ENCODE peak calls at places on chromosomes 7 and 10, in seven cellular contexts. U is Peyer's patch; K is epithelial cell of esophagus; R is adrenal gland; M is endodermal cell; G is cardiac muscle cell; L is CD8-positive, alpha-beta memory T cell. H is an unnamed sample.

GRCh38 chr7:111920329-111920728 is 285.9 kb downstream of the DOCK4 start:
- DNase-seq in U (no peak), K (no peak), R (no peak), M (no peak), G (no peak), L (no peak), H (no peak)

GRCh38 chr7:41385996-41386395 is 316.9 kb downstream of the INHBA start:
- DNase-seq in U (no peak), K (peak; percentile 95), R (no peak), M (peak; percentile 62), G (no peak), L (no peak), H (peak; percentile 12)

GRCh38 chr10:59601985-59602384 is 107.7 kb downstream of the SLC16A9 start:
- DNase-seq in U (no peak), K (no peak), R (no peak), M (no peak), G (no peak), L (no peak), H (no peak)

GRCh38 chr7:2956526-2957368 is 86.9 kb downstream of the CARD11 start:
- DNase-seq in U (no peak), K (peak; percentile 95), R (peak; percentile 33), M (peak; percentile 38), G (peak; percentile 53), L (no peak), H (no peak)

GRCh38 chr7:48154792-48155413 is 16.4 kb upstream of the ABCA13 start:
- DNase-seq in U (peak; percentile 67), K (peak; percentile 61), R (peak; percentile 49), M (peak; percentile 75), G (peak; percentile 64), L (peak; percentile 25), H (peak; percentile 31)

GRCh38 chr7:132161231-132161915 is 414.9 kb downstream of the PLXNA4 start:
- DNase-seq in U (no peak), K (no peak), R (peak; percentile 22), M (no peak), G (peak; percentile 25), L (no peak), H (no peak)

GRCh38 chr10:33291053-33291592 is 43.3 kb downstream of the NRP1 start:
- DNase-seq in U (no peak), K (peak; percentile 81), R (no peak), M (no peak), G (peak; percentile 68), L (no peak), H (no peak)

GRCh38 chr7:80134536-80135305 is at the start of gene GNAI1:
- DNase-seq in U (peak; percentile 73), K (peak; percentile 98), R (peak; percentile 93), M (peak; percentile 93), G (peak; percentile 87), L (no peak), H (peak; percentile 93)

GRCh38 chr7:156577645-156578577 is 62.7 kb upstream of the RNF32 start:
- DNase-seq in U (no peak), K (no peak), R (no peak), M (no peak), G (no peak), L (no peak), H (no peak)

GRCh38 chr7:1532456-1533254 is 2.2 kb downstream of the MAFK start:
- DNase-seq in U (peak; percentile 87), K (peak; percentile 96), R (peak; percentile 84), M (peak; percentile 71), G (peak; percentile 86), L (peak; percentile 37), H (no peak)
- H3K4me3 ChIP-seq in U (peak overlapping the region; percentile 74), K (peak overlapping the region; percentile 65), R (no peak overlapping the region), M (no peak overlapping the region), G (no peak overlapping the region), L (peak overlapping the region; percentile 75), H (no peak overlapping the region)

DNA sequence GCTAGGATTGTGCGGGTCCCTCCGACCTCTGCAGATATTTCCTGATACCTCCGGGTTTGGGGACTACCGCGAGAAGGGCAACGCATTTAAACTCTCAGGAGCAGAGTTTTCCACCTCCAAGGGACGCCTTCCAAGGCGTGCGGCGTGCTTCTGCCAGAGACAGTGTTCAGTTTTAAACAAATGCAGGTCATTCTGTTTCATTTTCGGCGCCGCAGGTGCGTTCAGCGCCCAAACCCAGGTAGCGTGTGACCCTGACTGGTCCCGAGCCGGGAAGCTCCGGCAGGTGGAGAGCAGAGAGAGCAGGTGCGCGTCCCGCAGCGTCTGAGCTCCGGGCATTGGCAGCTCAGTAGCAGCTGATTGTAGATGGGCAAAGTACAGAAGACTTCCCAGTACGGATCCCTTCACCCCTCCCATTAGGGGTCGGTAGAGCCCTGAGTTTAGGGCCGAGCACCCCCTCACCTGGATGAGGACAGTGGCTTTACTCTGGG is 1.4 kb upstream of the CYP26A1 start:
- DNase-seq in U (peak; percentile 51), K (no peak), R (no peak), M (peak; percentile 80), G (no peak), L (no peak), H (no peak)
- H3K4me3 ChIP-seq in U (peak overlapping the region; percentile 22), K (no peak overlapping the region), R (no peak overlapping the region), M (peak overlapping the region; percentile 93), G (peak overlapping the region; percentile 54), L (peak overlapping the region; percentile 26), H (peak overlapping the region; percentile 66)

DNA sequence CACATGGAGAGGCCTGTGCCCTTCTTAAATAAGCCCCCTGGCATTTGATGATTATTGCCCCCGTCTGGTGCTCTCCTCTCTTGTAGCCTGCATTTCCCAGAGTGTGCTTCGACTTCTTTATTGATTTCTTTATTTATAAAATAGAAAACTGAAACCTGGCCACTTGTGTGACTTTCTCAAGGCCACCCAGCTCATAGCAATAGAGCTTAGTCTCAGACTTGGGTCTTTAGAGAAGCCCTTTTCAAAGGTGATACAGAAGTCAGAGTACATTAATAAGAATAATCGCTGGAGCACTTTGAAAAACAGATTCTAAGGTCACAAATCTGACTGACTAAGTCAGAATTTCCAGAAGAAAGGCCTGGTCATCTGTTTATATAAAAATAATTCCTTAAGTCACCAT is 86.6 kb downstream of the NOC3L start:
- DNase-seq in U (no peak), K (no peak), R (no peak), M (no peak), G (no peak), L (no peak), H (no peak)
- H3K4me3 ChIP-seq in U (no peak overlapping the region), K (no peak overlapping the region), R (no peak overlapping the region), M (no peak overlapping the region), G (no peak overlapping the region), L (no peak overlapping the region), H (no peak overlapping the region)

GRCh38 chr7:101299511-101300464 is 21.8 kb downstream of the IFT22 start:
- DNase-seq in U (no peak), K (no peak), R (no peak), M (peak; percentile 88), G (peak; percentile 9), L (no peak), H (peak; percentile 62)
- H3K4me3 ChIP-seq in U (no peak overlapping the region), K (no peak overlapping the region), R (no peak overlapping the region), M (peak overlapping the region; percentile 23), G (no peak overlapping the region), L (no peak overlapping the region), H (peak overlapping the region; percentile 39)

GRCh38 chr10:3755440-3756359 is 29.3 kb downstream of the KLF6 start:
- DNase-seq in U (no peak), K (peak; percentile 34), R (peak; percentile 64), M (peak; percentile 47), G (peak; percentile 85), L (no peak), H (no peak)
- H3K4me3 ChIP-seq in U (no peak overlapping the region), K (no peak overlapping the region), R (no peak overlapping the region), M (no peak overlapping the region), G (no peak overlapping the region), L (no peak overlapping the region), H (no peak overlapping the region)

DNA sequence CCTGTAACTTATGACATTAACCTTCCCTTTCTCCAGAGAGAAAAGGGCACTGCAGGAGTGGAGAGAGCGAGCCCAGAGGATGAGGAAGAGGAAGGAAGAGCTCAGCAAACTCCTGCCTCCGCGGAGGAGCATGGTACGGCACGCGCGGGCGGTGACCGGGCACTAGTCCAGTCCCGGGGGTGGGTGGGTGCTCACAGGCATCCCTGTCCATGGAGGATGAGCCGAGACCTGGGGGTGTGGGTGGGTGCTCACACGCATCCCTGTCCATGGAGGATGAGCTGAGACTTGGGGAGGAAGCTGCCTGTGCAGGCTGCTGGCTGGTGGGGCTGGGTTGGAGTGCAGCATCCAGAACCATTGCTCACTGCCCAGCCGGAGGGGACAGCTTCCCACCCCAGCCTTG is 23.8 kb downstream of the LRRC27 start:
- DNase-seq in U (peak; percentile 31), K (no peak), R (no peak), M (no peak), G (no peak), L (no peak), H (no peak)
- H3K4me3 ChIP-seq in U (no peak overlapping the region), K (no peak overlapping the region), R (no peak overlapping the region), M (no peak overlapping the region), G (no peak overlapping the region), L (no peak overlapping the region), H (no peak overlapping the region)

DNA sequence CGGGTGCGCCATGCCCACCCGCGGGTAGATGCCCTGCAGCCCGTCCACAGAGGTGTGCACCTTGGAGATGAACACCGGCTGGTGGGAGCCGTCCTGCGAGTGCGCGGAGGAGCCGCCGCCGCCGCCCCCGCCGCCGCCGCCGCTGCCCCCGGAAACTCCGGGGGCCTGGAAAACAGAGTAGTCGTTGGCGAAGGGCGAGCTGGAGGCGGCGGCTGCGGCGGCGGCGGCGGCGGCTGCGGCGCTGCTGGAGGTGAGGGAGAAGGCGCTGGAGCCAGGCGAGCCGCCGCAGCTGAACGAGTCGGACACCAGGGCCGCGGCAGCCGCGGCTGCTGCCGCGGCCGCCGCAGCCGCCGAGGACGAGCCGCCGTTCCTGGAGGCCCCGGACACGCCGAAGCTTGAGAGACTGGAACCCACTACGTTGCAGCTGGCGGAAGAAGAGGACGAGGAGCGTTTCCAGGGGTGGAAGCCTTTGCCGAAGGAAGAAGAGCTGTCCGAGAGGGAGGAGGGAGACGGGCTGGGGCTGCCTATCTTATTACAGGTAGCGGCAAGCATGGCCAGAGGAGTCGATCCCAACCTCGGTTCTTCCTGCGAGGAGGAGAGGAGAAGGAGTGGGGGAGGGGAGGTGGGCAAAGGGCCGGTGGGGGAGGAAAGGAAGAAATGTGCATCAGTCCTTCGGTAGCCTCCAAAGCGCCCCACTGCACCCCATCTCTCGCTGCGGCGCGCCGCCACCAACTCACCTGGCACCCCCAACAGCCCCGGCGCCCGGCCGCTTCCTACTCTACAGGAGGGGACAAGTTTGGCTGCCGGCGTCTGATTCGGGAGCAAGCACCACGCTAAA is 1.3 kb downstream of the SP8 start:
- DNase-seq in U (peak; percentile 59), K (peak; percentile 33), R (no peak), M (peak; percentile 85), G (no peak), L (no peak), H (peak; percentile 71)
- H3K4me3 ChIP-seq in U (no peak overlapping the region), K (peak overlapping the region; percentile 42), R (no peak overlapping the region), M (peak overlapping the region; percentile 91), G (peak overlapping the region; percentile 53), L (no peak overlapping the region), H (peak overlapping the region; percentile 94)

H was measured in neural progenitor cell.